ENCODE peak calls at places on chromosomes 6 and 20, in four cellular contexts. U, M, L and O are unnamed samples.

GRCh38 chr6:38997128-38997761 is 51.3 kb upstream of the GLP1R start:
- DNase-seq in M (peak; percentile 55), U (peak; percentile 26), L (peak; percentile 23), O (no peak)

GRCh38 chr6:131909408-131910218 is 41.6 kb downstream of the CCN2 start:
- DNase-seq in L (peak; percentile 73), U (peak; percentile 18), M (peak; percentile 74), O (peak; percentile 48)

GRCh38 chr6:108510461-108511319 is 50.0 kb upstream of the FOXO3 start:
- DNase-seq in U (no peak), M (no peak), L (no peak), O (no peak)

GRCh38 chr6:168264593-168265335 is 54.8 kb downstream of the DACT2 start:
- DNase-seq in U (no peak), M (no peak), L (no peak), O (no peak)

GRCh38 chr6:16437095-16437494 is 198.7 kb downstream of the GMPR start:
- DNase-seq in L (no peak), U (no peak), M (no peak), O (no peak)

GRCh38 chr6:5173862-5174643 is 86.7 kb downstream of the LYRM4 start:
- DNase-seq in U (no peak), M (peak; percentile 54), L (peak; percentile 40), O (no peak)

GRCh38 chr6:83536034-83536646 is 23.8 kb downstream of the PRSS35 start:
- DNase-seq in L (peak; percentile 35), U (no peak), M (peak; percentile 39), O (no peak)

GRCh38 chr6:26501482-26501986 is 1.4 kb downstream of the BTN1A1 start:
- DNase-seq in L (peak; percentile 39), M (no peak), U (peak; percentile 27), O (peak; percentile 58)

GRCh38 chr6:166958926-166959861 is 2.8 kb upstream of the RNASET2 start:
- DNase-seq in U (no peak), M (peak; percentile 77), L (peak; percentile 48), O (no peak)

GRCh38 chr20:51641866-51642265 is 99.3 kb upstream of the NFATC2 start:
- DNase-seq in U (no peak), L (no peak), M (no peak), O (no peak)

GRCh38 chr6:151409679-151410078 is 18.3 kb upstream of the ZBTB2 start:
- DNase-seq in U (no peak), M (no peak), L (no peak), O (no peak)

GRCh38 chr6:154433477-154434241 is 76.8 kb downstream of the CNKSR3 start:
- DNase-seq in U (no peak), L (no peak), M (no peak), O (no peak)

GRCh38 chr6:15819841-15820240 is 157.0 kb upstream of the DTNBP1 start:
- DNase-seq in U (no peak), L (no peak), M (no peak), O (no peak)

GRCh38 chr6:157233686-157234085 is 89.6 kb downstream of the TMEM242 start:
- DNase-seq in M (no peak), U (no peak), L (no peak), O (no peak)

GRCh38 chr6:33384581-33385020 is 7.0 kb upstream of the KIFC1 start:
- DNase-seq in U (no peak), M (no peak), L (no peak), O (no peak)

GRCh38 chr6:5984150-5985089 is 22.3 kb downstream of the NRN1 start:
- DNase-seq in M (no peak), L (no peak), U (no peak), O (no peak)

GRCh38 chr20:62644044-62644795 is 1.9 kb downstream of the SLCO4A1 start:
- DNase-seq in L (no peak), U (no peak), M (no peak), O (no peak)

GRCh38 chr20:62641749-62642665 is at the start of gene SLCO4A1:
- DNase-seq in M (peak; percentile 92), L (peak; percentile 86), U (peak; percentile 81), O (peak; percentile 85)

GRCh38 chr20:62644802-62645496 is 2.6 kb downstream of the SLCO4A1 start:
- DNase-seq in L (no peak), U (no peak), M (no peak), O (no peak)

GRCh38 chr20:62642666-62643520 is 590 bp downstream of the SLCO4A1 start:
- DNase-seq in M (peak; percentile 76), L (peak; percentile 70), U (no peak), O (no peak)

GRCh38 chr20:62643521-62644043 is 1.3 kb downstream of the SLCO4A1 start:
- DNase-seq in M (no peak), L (no peak), U (no peak), O (no peak)
- H3K27ac ChIP-seq in M (no peak overlapping the region), L (no peak overlapping the region), U (peak overlapping the region; percentile 86), O (peak overlapping the region; percentile 77)

GRCh38 chr20:32163951-32164350 is 43.6 kb downstream of the PLAGL2 start:
- DNase-seq in M (no peak), L (no peak), U (no peak), O (no peak)
- TF ChIP-seq CTCF in M (no peak), L (no peak), U (no peak), O (no peak)

GRCh38 chr6:93418113-93418447 is 1.3 kb downstream of the EPHA7 start:
- DNase-seq in U (no peak), M (no peak), L (no peak), O (no peak)

GRCh38 chr6:93416575-93417420 is 2.6 kb downstream of the EPHA7 start:
- DNase-seq in U (peak; percentile 27), M (no peak), L (no peak), O (peak; percentile 48)

GRCh38 chr6:93418448-93419303 is 683 bp downstream of the EPHA7 start:
- DNase-seq in M (no peak), U (peak; percentile 20), L (no peak), O (peak; percentile 20)

GRCh38 chr6:93419304-93420162 is at the start of gene EPHA7:
- DNase-seq in L (peak; percentile 12), U (peak; percentile 92), M (no peak), O (peak; percentile 91)

GRCh38 chr6:93417421-93417996 is 1.9 kb downstream of the EPHA7 start:
- DNase-seq in U (no peak), M (no peak), L (no peak), O (no peak)
- H3K27me3 ChIP-seq in U (peaks cover 93% of the 10 kb centered on the region), M (no peaks in the 10 kb centered on the region), L (peaks cover 15% of the 10 kb centered on the region), O (peaks cover 7% of the 10 kb centered on the region)

DNA sequence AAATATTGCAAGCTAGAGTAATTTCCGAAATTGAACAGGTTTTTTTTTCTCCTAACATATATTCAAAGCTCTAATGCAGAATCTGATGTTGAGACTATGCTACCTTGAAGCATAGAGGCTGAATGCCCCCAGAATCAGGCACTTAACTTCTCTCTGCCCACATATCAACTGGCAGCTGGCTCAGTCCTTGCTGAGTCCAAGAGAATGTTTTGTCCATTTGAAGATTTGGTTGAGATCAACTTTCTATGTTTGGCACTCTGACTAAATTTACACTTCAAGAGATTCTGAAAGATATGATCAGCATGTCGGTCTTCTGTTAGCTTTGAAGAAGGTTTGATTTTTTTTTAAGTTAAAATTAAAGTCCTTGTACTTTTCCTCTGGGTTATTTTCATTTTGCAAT is 1298.1 kb downstream of the EPHA7 start:
- DNase-seq in L (no peak), U (no peak), M (no peak), O (no peak)
- H3K27ac ChIP-seq in L (no peak overlapping the region), U (no peak overlapping the region), M (no peak overlapping the region), O (no peak overlapping the region)

GRCh38 chr20:24732599-24732998 is 216.5 kb upstream of the CST7 start:
- DNase-seq in M (no peak), U (no peak), L (no peak), O (no peak)
- TF ChIP-seq CTCF in M (no peak), U (no peak), L (no peak), O (no peak)

GRCh38 chr20:61842011-61842410 is 223.7 kb downstream of the TAF4 start:
- DNase-seq in L (no peak), M (no peak), U (no peak), O (peak; percentile 12)
- H3K27me3 ChIP-seq in L (no peaks in the 10 kb centered on the region), M (no peaks in the 10 kb centered on the region), U (peaks cover 65% of the 10 kb centered on the region), O (peaks cover 2% of the 10 kb centered on the region)

DNA sequence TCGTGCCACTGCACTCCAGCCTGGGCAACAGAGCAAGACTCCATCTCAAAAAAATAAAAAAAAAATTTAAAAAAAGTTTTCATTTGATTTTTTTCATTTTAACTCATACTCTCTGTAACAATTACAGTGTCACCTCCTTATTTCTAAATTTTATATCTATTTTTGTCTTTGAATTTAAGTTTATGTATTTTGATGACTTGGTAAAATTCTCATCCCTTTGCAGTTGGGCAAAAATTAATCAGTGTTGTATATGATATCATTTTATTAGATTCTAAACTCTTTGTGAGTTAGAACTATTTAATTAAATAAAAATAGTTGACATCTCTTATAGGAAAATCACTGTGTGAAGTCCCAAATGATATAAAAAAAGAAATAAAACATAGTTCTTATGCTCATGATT is 270.7 kb downstream of the PLCB1 start:
- DNase-seq in M (no peak), U (no peak), L (no peak), O (no peak)
- H3K27ac ChIP-seq in M (no peak overlapping the region), U (no peak overlapping the region), L (no peak overlapping the region), O (no peak overlapping the region)

DNA sequence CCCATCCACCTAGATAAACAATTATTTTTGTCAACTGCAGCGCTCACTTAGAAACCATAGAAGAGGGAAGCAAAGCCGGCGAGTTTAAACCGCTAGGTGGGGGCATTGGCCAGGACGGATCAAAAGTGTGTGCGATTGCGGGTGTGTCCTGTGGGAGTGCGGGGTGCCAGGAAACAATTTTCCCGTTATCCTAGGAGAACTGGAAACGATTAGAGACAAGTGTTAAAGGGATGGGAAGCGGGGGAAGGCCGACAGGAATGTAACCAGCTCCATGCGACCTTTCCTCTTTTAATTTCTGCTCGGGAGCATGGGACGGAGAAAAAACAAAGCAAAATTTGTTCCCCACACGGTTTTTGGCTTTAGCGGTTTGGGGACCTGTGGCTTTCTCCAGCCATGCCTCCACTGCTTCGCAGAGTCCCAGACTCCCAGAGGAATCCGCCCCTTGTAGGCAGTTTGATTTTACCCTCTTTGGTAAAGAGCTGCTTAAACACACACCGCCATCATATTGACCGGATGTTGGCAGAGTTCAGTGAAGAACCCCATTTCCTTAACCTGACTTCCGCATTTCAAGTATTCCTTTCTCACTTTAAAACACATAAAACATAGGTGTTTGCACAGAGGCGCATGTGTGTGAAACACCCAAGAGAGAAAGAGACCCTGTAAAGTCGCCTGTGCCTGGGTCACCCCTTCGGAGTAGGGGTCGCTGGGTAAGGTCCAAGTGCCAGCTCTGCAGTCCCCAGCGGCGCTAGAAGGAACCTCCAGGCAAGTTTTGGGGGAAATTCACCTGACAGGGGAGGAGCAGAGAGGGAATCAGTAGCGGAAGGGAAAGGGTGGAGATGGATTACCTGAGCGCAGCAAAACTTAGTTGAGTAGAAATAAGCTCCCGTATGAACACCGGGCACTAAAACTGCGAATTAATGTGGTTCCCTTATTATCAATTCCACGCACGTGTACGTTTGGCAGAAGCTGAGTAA is 3.1 kb upstream of the HTR1B start:
- DNase-seq in L (no peak), M (no peak), U (peak; percentile 17), O (peak; percentile 13)
- TF ChIP-seq CTCF in L (no peak), M (no peak), U (peak; percentile 62), O (peak; percentile 20)